ENCODE peak calls at places on chromosomes 12 and 14, in four cellular contexts. G is lung, Y is adrenal gland, F is heart left ventricle. B is an unnamed sample. For H3K4me1, the result is how much of the 10 kb centered on the place peaks cover.

GRCh38 chr14:63393002-63393401 is 74.3 kb upstream of the GPHB5 start:
- DNase-seq in G (no peak), Y (no peak), F (no peak), B (no peak)

GRCh38 chr14:94028450-94028826 is 2.3 kb downstream of the OTUB2 start:
- DNase-seq in Y (no peak), F (no peak), G (no peak), B (no peak)

GRCh38 chr14:64766430-64767151 is 62.4 kb downstream of the PLEKHG3 start:
- DNase-seq in Y (no peak), F (no peak), G (no peak), B (no peak)

GRCh38 chr12:16473610-16474326 is 126.3 kb downstream of the MGST1 start:
- DNase-seq in Y (no peak), G (no peak), F (no peak), B (no peak)

GRCh38 chr14:104795781-104796681 is 483 bp upstream of the AKT1 start:
- DNase-seq in F (peak), Y (no peak), G (no peak), B (peak)

GRCh38 chr14:105899071-105899641 is 372.8 kb downstream of the TMEM121 start:
- DNase-seq in F (no peak), Y (no peak), G (no peak), B (peak)

GRCh38 chr14:42428996-42429395 is 822.3 kb downstream of the LRFN5 start:
- DNase-seq in F (no peak), Y (no peak), G (no peak), B (no peak)

GRCh38 chr12:1481326-1481725 is 113.1 kb downstream of the FBXL14 start:
- DNase-seq in G (no peak), F (no peak), Y (no peak), B (no peak)

GRCh38 chr12:66776974-66777373 is 98.1 kb upstream of the GRIP1 start:
- DNase-seq in Y (no peak), G (no peak), F (no peak), B (no peak)

GRCh38 chr12:47905313-47905730 is 528 bp upstream of the VDR start:
- DNase-seq in F (peak), G (peak), Y (peak), B (no peak)

GRCh38 chr12:47903151-47903611 is 1.6 kb downstream of the VDR start:
- DNase-seq in F (no peak), G (no peak), Y (peak), B (no peak)

GRCh38 chr12:47902131-47902639 is 2.6 kb downstream of the VDR start:
- DNase-seq in Y (peak), F (no peak), G (no peak), B (no peak)

GRCh38 chr12:47903927-47904646 is 707 bp downstream of the VDR start:
- DNase-seq in F (peak), G (peak), Y (peak), B (no peak)

DNA sequence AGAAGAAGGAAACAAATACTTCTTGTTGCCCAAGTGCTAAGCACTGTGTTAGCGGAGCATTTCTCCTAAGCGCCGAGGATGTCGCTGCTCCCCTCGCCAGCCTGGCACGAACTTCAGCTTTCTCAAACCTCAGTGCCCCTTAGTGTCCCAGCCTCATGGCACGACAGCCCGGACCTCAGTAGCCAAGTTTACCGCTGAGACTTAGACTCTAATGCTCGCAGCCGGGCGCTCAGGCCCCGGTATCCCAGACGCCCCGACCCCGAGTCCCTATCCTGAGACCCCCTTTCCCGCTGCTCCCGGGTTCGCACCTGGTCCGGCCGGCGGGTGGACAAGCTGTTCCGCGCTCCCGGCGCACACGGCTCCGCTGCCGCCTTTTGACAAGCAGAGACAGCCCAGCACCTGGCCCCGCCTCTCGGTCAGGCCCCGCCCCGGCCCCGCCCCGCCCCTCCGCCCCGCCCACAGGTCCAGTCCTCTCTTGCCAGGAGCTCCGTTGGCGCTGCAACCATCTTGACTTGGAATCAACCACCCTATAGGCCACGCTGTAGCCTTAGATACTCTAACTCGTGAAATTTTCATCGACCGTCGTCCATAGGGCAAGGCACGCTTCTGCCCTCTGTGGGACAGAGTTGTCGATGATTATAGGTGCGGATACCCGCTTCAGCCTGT is at the start of gene VDR:
- DNase-seq in G (peak), Y (peak), F (peak), B (peak)
- TF ChIP-seq CTCF in G (no peak), Y (peak), F (no peak), B (peak)

DNA sequence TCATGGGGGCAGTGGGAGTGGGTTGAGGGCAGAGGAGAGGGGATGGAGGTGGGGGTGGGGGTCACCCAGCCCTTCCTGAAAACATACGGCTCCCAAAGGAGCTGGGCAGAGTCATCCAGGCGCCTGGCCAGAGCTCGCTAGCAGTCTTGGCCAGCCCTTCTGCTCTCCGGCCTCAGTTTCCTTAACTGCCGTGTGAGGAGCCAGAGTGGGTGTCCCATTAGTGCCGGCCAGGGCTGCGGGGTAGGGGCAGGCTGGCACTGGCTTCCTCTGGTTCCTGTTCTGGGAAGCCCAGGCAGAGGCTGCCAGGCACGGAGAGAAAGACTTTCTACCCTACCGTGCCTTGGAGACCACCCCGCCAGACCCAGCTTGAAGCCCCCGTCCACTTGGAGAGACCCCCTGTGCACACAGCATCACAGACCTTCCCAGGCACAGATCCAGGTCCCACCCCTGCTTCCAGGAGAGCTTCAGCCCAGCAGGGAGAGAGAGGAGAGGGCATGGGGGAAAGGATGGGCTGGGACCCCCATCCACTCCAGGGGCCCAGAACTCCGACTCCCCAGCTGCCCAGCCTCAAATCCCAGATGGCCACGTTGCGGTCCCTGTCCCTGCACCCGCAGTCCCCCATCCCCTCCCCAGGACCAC is 93.3 kb downstream of the RFLNA start:
- DNase-seq in Y (no peak), F (no peak), G (no peak), B (no peak)
- H3K4me1 ChIP-seq in Y (half or more), F (half or more), G (under half), B (under half)

GRCh38 chr12:130628304-130628703 is 87.8 kb downstream of the RIMBP2 start:
- DNase-seq in F (no peak), Y (no peak), G (no peak), B (no peak)
- TF ChIP-seq CTCF in F (no peak), Y (no peak), G (no peak), B (no peak)

GRCh38 chr12:24698972-24699371 is 249.9 kb downstream of the BCAT1 start:
- DNase-seq in G (no peak), F (no peak), Y (no peak), B (no peak)
- H3K4me1 ChIP-seq in G (under half), F (under half), Y (under half), B (under half)

GRCh38 chr12:57631566-57632368 is 1.2 kb downstream of the B4GALNT1 start:
- DNase-seq in Y (no peak), F (peak), G (no peak), B (no peak)

GRCh38 chr12:57632898-57633825 is at the start of gene B4GALNT1:
- DNase-seq in F (peak), Y (peak), G (peak), B (peak)

GRCh38 chr12:57630891-57631433 is 2.0 kb downstream of the B4GALNT1 start:
- DNase-seq in F (no peak), G (no peak), Y (no peak), B (no peak)

GRCh38 chr12:57629897-57630471 is 3.0 kb downstream of the B4GALNT1 start:
- DNase-seq in F (no peak), G (no peak), Y (no peak), B (no peak)

DNA sequence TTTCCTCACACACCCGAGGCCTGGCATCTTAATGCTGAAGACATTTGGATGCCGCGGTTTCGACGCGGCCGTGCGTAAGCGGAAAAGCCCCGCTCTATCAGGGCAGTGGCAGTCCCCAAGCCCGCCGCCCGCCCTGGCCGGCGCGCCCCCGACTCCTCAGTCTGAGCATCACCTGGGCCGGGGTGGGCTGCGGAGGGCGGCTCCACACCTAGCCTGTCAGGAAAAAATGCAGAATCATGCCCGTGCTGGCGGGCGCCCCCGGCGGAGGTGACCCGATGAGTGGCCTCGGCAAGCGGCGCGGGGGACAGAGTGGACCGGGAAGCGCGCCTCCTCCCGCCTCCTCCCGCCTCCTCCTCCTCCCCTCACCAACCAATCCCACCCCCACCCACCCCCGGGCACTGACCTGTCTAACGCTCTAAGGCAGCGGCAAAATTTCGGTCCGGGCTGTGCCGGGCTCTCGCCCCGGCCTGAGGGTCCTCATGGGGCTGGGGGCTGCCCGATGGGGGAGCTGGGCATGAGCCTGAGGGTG is 568 bp downstream of the B4GALNT1 start:
- DNase-seq in F (peak), Y (no peak), G (no peak), B (peak)
- TF ChIP-seq CTCF in F (no peak), Y (no peak), G (no peak), B (no peak)

GRCh38 chr12:120238224-120238616 is 27.3 kb downstream of the PXN start:
- DNase-seq in G (no peak), F (no peak), Y (no peak), B (no peak)

GRCh38 chr12:120236124-120236398 is 29.5 kb downstream of the PXN start:
- DNase-seq in F (no peak), G (no peak), Y (peak), B (no peak)

GRCh38 chr12:120231316-120232011 is 30.6 kb upstream of the RPLP0 start:
- DNase-seq in F (peak), G (peak), Y (peak), B (peak)

GRCh38 chr12:120235369-120236123 is 30.0 kb downstream of the PXN start:
- DNase-seq in G (no peak), F (no peak), Y (no peak), B (no peak)

DNA sequence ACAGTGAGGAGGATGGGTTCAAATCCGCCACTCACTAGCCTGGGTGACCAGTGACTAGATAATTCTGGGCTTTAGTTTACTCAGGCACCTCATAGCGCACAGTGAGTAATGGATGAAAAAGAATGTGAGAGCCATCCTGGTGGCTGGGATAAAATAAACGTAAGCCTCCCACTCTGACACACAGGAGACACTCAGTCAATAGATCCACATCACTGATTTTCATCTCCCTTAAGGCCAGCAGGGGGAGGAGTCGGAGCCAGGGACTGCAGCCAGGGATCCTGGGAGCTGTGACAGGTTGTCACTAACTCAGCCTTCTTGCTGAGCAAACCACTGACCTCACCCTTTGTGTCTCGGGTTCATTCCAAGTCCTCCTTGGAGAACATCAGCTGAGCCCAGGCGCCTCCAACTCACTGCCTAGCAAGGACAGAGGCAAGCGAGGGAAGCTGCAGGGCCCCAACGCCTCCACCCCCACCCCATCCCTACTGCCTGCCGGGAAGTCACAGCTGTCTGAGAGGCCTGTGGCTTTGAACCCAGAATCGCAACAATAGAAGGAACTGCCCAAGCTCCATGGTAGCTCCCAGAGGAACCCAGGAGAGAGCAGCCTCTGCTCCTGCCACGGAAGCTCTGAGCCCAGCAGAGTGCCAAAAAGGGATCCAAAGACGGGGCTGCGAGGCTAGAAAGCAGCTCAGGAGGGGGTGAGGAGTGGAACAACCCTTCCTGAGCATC is 30.7 kb downstream of the PXN start:
- DNase-seq in F (peak), G (peak), Y (peak), B (peak)
- H3K4me1 ChIP-seq in F (half or more), G (half or more), Y (half or more), B (under half)

GRCh38 chr12:9319044-9319841 is 111.0 kb upstream of the PZP start:
- DNase-seq in G (no peak), F (no peak), Y (no peak), B (no peak)
- TF ChIP-seq CTCF in G (no peak), F (peak), Y (no peak), B (no peak)